ENCODE peak calls at places on chromosome 12, in seven cellular contexts. D is kidney tubule cell; N is endodermal cell; J is CD4-positive, alpha-beta memory T cell; F is GM12865; V is Ammon's horn; H is type B pancreatic cell. X is an unnamed sample.

GRCh38 chr12:75635606-75636444 is 124.4 kb upstream of the KRR1 start:
- DNase-seq in D (peak; percentile 84), N (no peak), J (no peak), F (peak; percentile 46), V (no peak), H (no peak), X (peak; percentile 21)

GRCh38 chr12:78157199-78157598 is 326.5 kb downstream of the NAV3 start:
- DNase-seq in D (peak; percentile 4), N (no peak), J (no peak), F (no peak), V (no peak), H (no peak), X (no peak)

GRCh38 chr12:84305144-84305543 is 607.5 kb downstream of the SLC6A15 start:
- DNase-seq in D (no peak), N (no peak), J (no peak), F (no peak), V (no peak), H (no peak), X (no peak)

GRCh38 chr12:67786086-67786485 is 137.5 kb downstream of the DYRK2 start:
- DNase-seq in D (no peak), N (no peak), J (no peak), F (no peak), V (no peak), H (no peak), X (no peak)

GRCh38 chr12:3931206-3931605 is 58.0 kb upstream of the PARP11 start:
- DNase-seq in D (no peak), N (no peak), J (peak; percentile 53), F (no peak), V (no peak), H (no peak), X (no peak)

GRCh38 chr12:94178886-94179285 is 30.5 kb downstream of the PLXNC1 start:
- DNase-seq in D (no peak), N (no peak), J (no peak), F (no peak), V (no peak), H (no peak), X (peak; percentile 4)

GRCh38 chr12:68557011-68557715 is 53.5 kb upstream of the RAP1B start:
- DNase-seq in D (peak; percentile 58), N (no peak), J (no peak), F (no peak), V (no peak), H (no peak), X (no peak)

GRCh38 chr12:50637870-50638481 is 125.9 kb upstream of the ATF1 start:
- DNase-seq in D (peak; percentile 53), N (no peak), J (no peak), F (peak; percentile 61), V (peak; percentile 54), H (no peak), X (peak; percentile 87)

GRCh38 chr12:14810953-14811483 is 3.0 kb downstream of the SMCO3 start:
- DNase-seq in D (peak; percentile 54), N (peak; percentile 80), J (no peak), F (peak; percentile 4), V (no peak), H (no peak), X (no peak)

GRCh38 chr12:57452181-57452936 is 2.7 kb upstream of the INHBE start:
- DNase-seq in D (peak; percentile 29), N (peak; percentile 72), J (no peak), F (no peak), V (no peak), H (no peak), X (no peak)

GRCh38 chr12:60194682-60195081 is 598.9 kb downstream of the SLC16A7 start:
- DNase-seq in D (peak; percentile 36), N (no peak), J (no peak), F (no peak), V (no peak), H (no peak), X (no peak)

GRCh38 chr12:31353730-31354708 is 28.1 kb upstream of the SINHCAF start:
- DNase-seq in D (no peak), N (no peak), J (no peak), F (peak; percentile 8), V (peak; percentile 64), H (no peak), X (no peak)

GRCh38 chr12:106342397-106343212 is 14.9 kb upstream of the POLR3B start:
- DNase-seq in D (peak; percentile 60), N (no peak), J (no peak), F (no peak), V (peak; percentile 26), H (no peak), X (no peak)

X was measured in Kasumi-1.